ENCODE peak calls at places on chromosome 7, in nine cellular contexts. One of them, this sample, is unnamed.

GRCh38 chr7:31443457-31443856 is 70.4 kb upstream of the ITPRID1 start:
- DNase-seq in fibroblast of pulmonary artery: peak; percentile 53
- DNase-seq in cardiac muscle cell: peak; percentile 77
- DNase-seq in CD8-positive, alpha-beta memory T cell: no peak
- DNase-seq in IMR-90: peak; percentile 45
- DNase-seq in kidney: no peak
- DNase-seq in A549: peak; percentile 68
- DNase-seq in GM12865: peak; percentile 49
- DNase-seq in effector memory CD4-positive, alpha-beta T cell: no peak
- DNase-seq in this sample: peak; percentile 12

GRCh38 chr7:46391215-46391614 is 470.1 kb upstream of the IGFBP3 start:
- DNase-seq in IMR-90: peak; percentile 2
- DNase-seq in effector memory CD4-positive, alpha-beta T cell: no peak
- DNase-seq in fibroblast of pulmonary artery: no peak
- DNase-seq in GM12865: no peak
- DNase-seq in A549: no peak
- DNase-seq in CD8-positive, alpha-beta memory T cell: no peak
- DNase-seq in cardiac muscle cell: no peak
- DNase-seq in kidney: no peak
- DNase-seq in this sample: no peak

GRCh38 chr7:435518-436366 is 83.9 kb downstream of the PDGFA start:
- DNase-seq in cardiac muscle cell: no peak
- DNase-seq in effector memory CD4-positive, alpha-beta T cell: no peak
- DNase-seq in GM12865: no peak
- DNase-seq in fibroblast of pulmonary artery: no peak
- DNase-seq in kidney: no peak
- DNase-seq in A549: peak; percentile 61
- DNase-seq in IMR-90: peak; percentile 5
- DNase-seq in CD8-positive, alpha-beta memory T cell: no peak
- DNase-seq in this sample: no peak

GRCh38 chr7:129989466-129989865 is 36.7 kb upstream of the UBE2H start:
- DNase-seq in cardiac muscle cell: no peak
- DNase-seq in CD8-positive, alpha-beta memory T cell: no peak
- DNase-seq in effector memory CD4-positive, alpha-beta T cell: no peak
- DNase-seq in IMR-90: no peak
- DNase-seq in fibroblast of pulmonary artery: no peak
- DNase-seq in GM12865: peak; percentile 82
- DNase-seq in A549: no peak
- DNase-seq in kidney: no peak
- DNase-seq in this sample: no peak

GRCh38 chr7:107528461-107528860 is 35.3 kb downstream of the COG5 start:
- DNase-seq in kidney: no peak
- DNase-seq in GM12865: no peak
- DNase-seq in fibroblast of pulmonary artery: peak; percentile 68
- DNase-seq in A549: no peak
- DNase-seq in effector memory CD4-positive, alpha-beta T cell: no peak
- DNase-seq in CD8-positive, alpha-beta memory T cell: no peak
- DNase-seq in cardiac muscle cell: no peak
- DNase-seq in IMR-90: peak; percentile 82
- DNase-seq in this sample: peak; percentile 63

GRCh38 chr7:116138202-116138801 is 72.0 kb upstream of the TES start:
- DNase-seq in fibroblast of pulmonary artery: peak; percentile 83
- DNase-seq in effector memory CD4-positive, alpha-beta T cell: no peak
- DNase-seq in kidney: no peak
- DNase-seq in A549: peak; percentile 72
- DNase-seq in CD8-positive, alpha-beta memory T cell: no peak
- DNase-seq in IMR-90: peak; percentile 83
- DNase-seq in cardiac muscle cell: peak; percentile 77
- DNase-seq in GM12865: peak; percentile 72
- DNase-seq in this sample: peak; percentile 59

GRCh38 chr7:102080371-102081243 is 206.1 kb upstream of the SH2B2 start:
- DNase-seq in A549: no peak
- DNase-seq in GM12865: no peak
- DNase-seq in IMR-90: no peak
- DNase-seq in kidney: no peak
- DNase-seq in fibroblast of pulmonary artery: no peak
- DNase-seq in effector memory CD4-positive, alpha-beta T cell: no peak
- DNase-seq in CD8-positive, alpha-beta memory T cell: no peak
- DNase-seq in cardiac muscle cell: no peak
- DNase-seq in this sample: no peak

GRCh38 chr7:26900283-26900682 is 35.9 kb upstream of the SKAP2 start:
- DNase-seq in A549: no peak
- DNase-seq in IMR-90: no peak
- DNase-seq in cardiac muscle cell: no peak
- DNase-seq in effector memory CD4-positive, alpha-beta T cell: no peak
- DNase-seq in GM12865: no peak
- DNase-seq in kidney: no peak
- DNase-seq in CD8-positive, alpha-beta memory T cell: no peak
- DNase-seq in fibroblast of pulmonary artery: no peak
- DNase-seq in this sample: no peak

GRCh38 chr7:3042861-3043489 is 692 bp downstream of the CARD11 start:
- DNase-seq in cardiac muscle cell: no peak
- DNase-seq in CD8-positive, alpha-beta memory T cell: peak; percentile 53
- DNase-seq in GM12865: peak; percentile 75
- DNase-seq in A549: no peak
- DNase-seq in effector memory CD4-positive, alpha-beta T cell: peak; percentile 59
- DNase-seq in IMR-90: no peak
- DNase-seq in fibroblast of pulmonary artery: no peak
- DNase-seq in kidney: no peak
- DNase-seq in this sample: no peak

GRCh38 chr7:22665816-22666375 is 61.1 kb upstream of the IL6 start:
- DNase-seq in IMR-90: peak; percentile 53
- DNase-seq in fibroblast of pulmonary artery: no peak
- DNase-seq in effector memory CD4-positive, alpha-beta T cell: no peak
- DNase-seq in GM12865: no peak
- DNase-seq in A549: no peak
- DNase-seq in cardiac muscle cell: no peak
- DNase-seq in CD8-positive, alpha-beta memory T cell: no peak
- DNase-seq in kidney: no peak
- DNase-seq in this sample: no peak

GRCh38 chr7:73852500-73852899 is 8.5 kb upstream of the TMEM270 start:
- DNase-seq in fibroblast of pulmonary artery: no peak
- DNase-seq in cardiac muscle cell: no peak
- DNase-seq in CD8-positive, alpha-beta memory T cell: no peak
- DNase-seq in effector memory CD4-positive, alpha-beta T cell: no peak
- DNase-seq in A549: no peak
- DNase-seq in IMR-90: no peak
- DNase-seq in GM12865: no peak
- DNase-seq in kidney: no peak
- DNase-seq in this sample: no peak

GRCh38 chr7:116948934-116949333 is 4.4 kb upstream of the ST7 start:
- DNase-seq in fibroblast of pulmonary artery: no peak
- DNase-seq in GM12865: no peak
- DNase-seq in CD8-positive, alpha-beta memory T cell: no peak
- DNase-seq in effector memory CD4-positive, alpha-beta T cell: no peak
- DNase-seq in cardiac muscle cell: peak; percentile 93
- DNase-seq in kidney: no peak
- DNase-seq in A549: no peak
- DNase-seq in IMR-90: no peak
- DNase-seq in this sample: no peak

GRCh38 chr7:23450518-23450917 is 19.8 kb downstream of the IGF2BP3 start:
- DNase-seq in IMR-90: no peak
- DNase-seq in A549: no peak
- DNase-seq in CD8-positive, alpha-beta memory T cell: no peak
- DNase-seq in fibroblast of pulmonary artery: no peak
- DNase-seq in GM12865: peak; percentile 51
- DNase-seq in effector memory CD4-positive, alpha-beta T cell: no peak
- DNase-seq in cardiac muscle cell: no peak
- DNase-seq in kidney: no peak
- DNase-seq in this sample: no peak

GRCh38 chr7:41698114-41698513 is 4.8 kb downstream of the INHBA start:
- DNase-seq in GM12865: no peak
- DNase-seq in cardiac muscle cell: no peak
- DNase-seq in kidney: no peak
- DNase-seq in fibroblast of pulmonary artery: no peak
- DNase-seq in IMR-90: peak; percentile 50
- DNase-seq in effector memory CD4-positive, alpha-beta T cell: no peak
- DNase-seq in A549: no peak
- DNase-seq in CD8-positive, alpha-beta memory T cell: no peak
- DNase-seq in this sample: no peak

GRCh38 chr7:41694490-41694889 is 8.4 kb downstream of the INHBA start:
- DNase-seq in CD8-positive, alpha-beta memory T cell: no peak
- DNase-seq in fibroblast of pulmonary artery: no peak
- DNase-seq in kidney: no peak
- DNase-seq in cardiac muscle cell: no peak
- DNase-seq in effector memory CD4-positive, alpha-beta T cell: no peak
- DNase-seq in GM12865: no peak
- DNase-seq in A549: no peak
- DNase-seq in IMR-90: peak; percentile 22
- DNase-seq in this sample: no peak

GRCh38 chr7:41695661-41696322 is 7.1 kb downstream of the INHBA start:
- DNase-seq in CD8-positive, alpha-beta memory T cell: no peak
- DNase-seq in cardiac muscle cell: no peak
- DNase-seq in fibroblast of pulmonary artery: peak; percentile 89
- DNase-seq in IMR-90: peak; percentile 87
- DNase-seq in kidney: no peak
- DNase-seq in GM12865: no peak
- DNase-seq in effector memory CD4-positive, alpha-beta T cell: no peak
- DNase-seq in A549: peak; percentile 14
- DNase-seq in this sample: peak; percentile 77

GRCh38 chr7:41698726-41699125 is 4.2 kb downstream of the INHBA start:
- DNase-seq in kidney: no peak
- DNase-seq in cardiac muscle cell: no peak
- DNase-seq in fibroblast of pulmonary artery: peak; percentile 52
- DNase-seq in GM12865: no peak
- DNase-seq in IMR-90: peak; percentile 85
- DNase-seq in CD8-positive, alpha-beta memory T cell: no peak
- DNase-seq in A549: no peak
- DNase-seq in effector memory CD4-positive, alpha-beta T cell: no peak
- DNase-seq in this sample: no peak

DNA sequence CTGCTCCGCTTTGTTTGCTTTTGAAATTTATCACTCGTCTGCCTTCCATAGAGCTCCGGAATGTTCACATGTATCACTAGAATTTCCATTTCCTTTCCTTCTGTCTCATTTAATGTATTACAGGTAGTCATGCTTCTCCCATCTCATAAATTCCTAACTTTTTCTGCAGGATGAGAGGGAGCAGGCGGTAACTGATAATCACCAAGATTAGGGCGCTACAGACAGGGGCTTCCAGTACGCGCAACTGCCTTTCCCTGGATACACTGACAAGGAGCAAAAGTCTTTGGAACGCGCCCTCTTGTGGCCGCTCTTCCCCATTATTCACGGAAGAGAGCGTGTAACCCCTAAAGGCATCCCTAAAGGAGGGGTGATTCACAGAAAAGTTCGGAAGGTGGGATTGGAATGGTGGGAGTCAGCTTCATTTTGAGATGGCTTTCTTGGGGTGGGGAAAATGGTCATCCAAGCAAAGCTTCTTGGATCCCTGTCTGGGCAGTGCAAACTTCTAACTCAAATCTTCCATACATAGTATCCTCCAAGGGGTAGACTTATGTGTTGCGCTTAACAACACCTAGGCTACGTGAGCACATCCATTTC is 6.5 kb downstream of the INHBA start:
- DNase-seq in fibroblast of pulmonary artery: peak; percentile 90
- DNase-seq in GM12865: peak; percentile 38
- DNase-seq in effector memory CD4-positive, alpha-beta T cell: no peak
- DNase-seq in A549: peak; percentile 61
- DNase-seq in kidney: peak; percentile 85
- DNase-seq in IMR-90: peak; percentile 88
- DNase-seq in cardiac muscle cell: peak; percentile 88
- DNase-seq in CD8-positive, alpha-beta memory T cell: no peak
- DNase-seq in this sample: peak; percentile 83
- H3K4me3 ChIP-seq in fibroblast of pulmonary artery: peak overlapping the region; percentile 54
- H3K4me3 ChIP-seq in GM12865: no peak overlapping the region
- H3K4me3 ChIP-seq in effector memory CD4-positive, alpha-beta T cell: no peak overlapping the region
- H3K4me3 ChIP-seq in A549: no peak overlapping the region
- H3K4me3 ChIP-seq in kidney: peak overlapping the region; percentile 50
- H3K4me3 ChIP-seq in IMR-90: peak overlapping the region; percentile 91
- H3K4me3 ChIP-seq in cardiac muscle cell: no peak overlapping the region
- H3K4me3 ChIP-seq in CD8-positive, alpha-beta memory T cell: no peak overlapping the region
- H3K4me3 ChIP-seq in this sample: peak overlapping the region; percentile 82

GRCh38 chr7:5396999-5397656 is 26.5 kb downstream of the TNRC18 start:
- DNase-seq in A549: peak; percentile 96
- DNase-seq in fibroblast of pulmonary artery: peak; percentile 83
- DNase-seq in GM12865: peak; percentile 96
- DNase-seq in cardiac muscle cell: no peak
- DNase-seq in IMR-90: peak; percentile 89
- DNase-seq in CD8-positive, alpha-beta memory T cell: peak; percentile 89
- DNase-seq in kidney: peak; percentile 95
- DNase-seq in effector memory CD4-positive, alpha-beta T cell: peak; percentile 85
- DNase-seq in this sample: no peak
- H3K4me3 ChIP-seq in A549: peak overlapping the region; percentile 74
- H3K4me3 ChIP-seq in fibroblast of pulmonary artery: peak overlapping the region; percentile 19
- H3K4me3 ChIP-seq in GM12865: peak overlapping the region; percentile 98
- H3K4me3 ChIP-seq in cardiac muscle cell: no peak overlapping the region
- H3K4me3 ChIP-seq in IMR-90: peak overlapping the region; percentile 17
- H3K4me3 ChIP-seq in CD8-positive, alpha-beta memory T cell: peak overlapping the region; percentile 99
- H3K4me3 ChIP-seq in kidney: no peak overlapping the region
- H3K4me3 ChIP-seq in effector memory CD4-positive, alpha-beta T cell: peak overlapping the region; percentile 68
- H3K4me3 ChIP-seq in this sample: no peak overlapping the region

GRCh38 chr7:4684826-4685225 is 2.7 kb downstream of the FOXK1 start:
- DNase-seq in fibroblast of pulmonary artery: no peak
- DNase-seq in GM12865: no peak
- DNase-seq in cardiac muscle cell: no peak
- DNase-seq in A549: no peak
- DNase-seq in effector memory CD4-positive, alpha-beta T cell: no peak
- DNase-seq in IMR-90: no peak
- DNase-seq in CD8-positive, alpha-beta memory T cell: no peak
- DNase-seq in kidney: peak; percentile 24
- DNase-seq in this sample: no peak
- H3K4me3 ChIP-seq in fibroblast of pulmonary artery: peak overlapping the region; percentile 86
- H3K4me3 ChIP-seq in GM12865: peak overlapping the region; percentile 97
- H3K4me3 ChIP-seq in cardiac muscle cell: peak overlapping the region; percentile 97
- H3K4me3 ChIP-seq in A549: peak overlapping the region; percentile 74
- H3K4me3 ChIP-seq in effector memory CD4-positive, alpha-beta T cell: no peak overlapping the region
- H3K4me3 ChIP-seq in IMR-90: peak overlapping the region; percentile 91
- H3K4me3 ChIP-seq in CD8-positive, alpha-beta memory T cell: peak overlapping the region; percentile 57
- H3K4me3 ChIP-seq in kidney: peak overlapping the region; percentile 81
- H3K4me3 ChIP-seq in this sample: no peak overlapping the region

GRCh38 chr7:16027396-16027795 is 340.9 kb upstream of the MEOX2 start:
- DNase-seq in fibroblast of pulmonary artery: no peak
- DNase-seq in kidney: no peak
- DNase-seq in A549: no peak
- DNase-seq in effector memory CD4-positive, alpha-beta T cell: no peak
- DNase-seq in cardiac muscle cell: no peak
- DNase-seq in IMR-90: peak; percentile 7
- DNase-seq in CD8-positive, alpha-beta memory T cell: no peak
- DNase-seq in GM12865: no peak
- DNase-seq in this sample: no peak

GRCh38 chr7:16025696-16026095 is 339.2 kb upstream of the MEOX2 start:
- DNase-seq in fibroblast of pulmonary artery: no peak
- DNase-seq in GM12865: no peak
- DNase-seq in effector memory CD4-positive, alpha-beta T cell: no peak
- DNase-seq in CD8-positive, alpha-beta memory T cell: no peak
- DNase-seq in kidney: no peak
- DNase-seq in IMR-90: no peak
- DNase-seq in cardiac muscle cell: no peak
- DNase-seq in A549: no peak
- DNase-seq in this sample: no peak

GRCh38 chr7:16028651-16029050 is 342.2 kb upstream of the MEOX2 start:
- DNase-seq in GM12865: no peak
- DNase-seq in kidney: no peak
- DNase-seq in fibroblast of pulmonary artery: peak; percentile 10
- DNase-seq in IMR-90: peak; percentile 4
- DNase-seq in CD8-positive, alpha-beta memory T cell: no peak
- DNase-seq in cardiac muscle cell: no peak
- DNase-seq in A549: no peak
- DNase-seq in effector memory CD4-positive, alpha-beta T cell: no peak
- DNase-seq in this sample: no peak

GRCh38 chr7:16028103-16028502 is 341.6 kb upstream of the MEOX2 start:
- DNase-seq in A549: no peak
- DNase-seq in GM12865: no peak
- DNase-seq in fibroblast of pulmonary artery: peak; percentile 92
- DNase-seq in kidney: no peak
- DNase-seq in cardiac muscle cell: no peak
- DNase-seq in effector memory CD4-positive, alpha-beta T cell: no peak
- DNase-seq in IMR-90: peak; percentile 95
- DNase-seq in CD8-positive, alpha-beta memory T cell: no peak
- DNase-seq in this sample: peak; percentile 64

GRCh38 chr7:16026253-16027020 is 340.0 kb upstream of the MEOX2 start:
- DNase-seq in IMR-90: peak; percentile 84
- DNase-seq in A549: no peak
- DNase-seq in GM12865: no peak
- DNase-seq in CD8-positive, alpha-beta memory T cell: no peak
- DNase-seq in cardiac muscle cell: no peak
- DNase-seq in kidney: no peak
- DNase-seq in effector memory CD4-positive, alpha-beta T cell: no peak
- DNase-seq in fibroblast of pulmonary artery: peak; percentile 71
- DNase-seq in this sample: peak; percentile 64
- H3K4me3 ChIP-seq in IMR-90: no peak overlapping the region
- H3K4me3 ChIP-seq in A549: no peak overlapping the region
- H3K4me3 ChIP-seq in GM12865: no peak overlapping the region
- H3K4me3 ChIP-seq in CD8-positive, alpha-beta memory T cell: no peak overlapping the region
- H3K4me3 ChIP-seq in cardiac muscle cell: no peak overlapping the region
- H3K4me3 ChIP-seq in kidney: no peak overlapping the region
- H3K4me3 ChIP-seq in effector memory CD4-positive, alpha-beta T cell: no peak overlapping the region
- H3K4me3 ChIP-seq in fibroblast of pulmonary artery: no peak overlapping the region
- H3K4me3 ChIP-seq in this sample: no peak overlapping the region

This sample was measured in brain microvascular endothelial cell.